ENCODE peak calls at places on chromosomes 13 and 19, in eight cellular contexts. J is GM12891; M is AG08396; I is A549; Q is SJSA1; S is stimulated activated CD4-positive, alpha-beta T cell treated with anti-CD3 and anti-CD28 coated beads, Interleukin-1b, Interleukin-23, amount 100 ng/mL, for 48 hours; D is PC-3; F is heart left ventricle. W is an unnamed sample.

GRCh38 chr19:4194353-4194752 is 11.9 kb downstream of the ANKRD24 start:
- DNase-seq in J (no peak), S (no peak), I (no peak), M (no peak), Q (no peak), D (no peak), F (no peak), W (no peak)

GRCh38 chr13:111950697-111951096 is 116.3 kb upstream of the SOX1 start:
- DNase-seq in S (no peak), D (no peak), Q (no peak), I (no peak), J (no peak), M (no peak), F (no peak), W (no peak)

GRCh38 chr13:83955011-83955410 is 72.7 kb upstream of the SLITRK1 start:
- DNase-seq in I (no peak), D (no peak), S (no peak), M (no peak), Q (no peak), F (no peak), J (no peak), W (no peak)

GRCh38 chr13:87889241-87889640 is 218.1 kb downstream of the SLITRK5 start:
- DNase-seq in F (no peak), I (no peak), Q (no peak), J (no peak), M (no peak), S (no peak), D (no peak), W (no peak)

GRCh38 chr13:91185294-91185863 is 162.1 kb upstream of the MIR17HG start:
- DNase-seq in I (peak; percentile 15), D (peak; percentile 54), J (no peak), M (no peak), F (no peak), Q (no peak), S (no peak), W (peak; percentile 50)

GRCh38 chr19:11479470-11480080 is 1.3 kb downstream of the ELAVL3 start:
- DNase-seq in M (peak; percentile 60), D (no peak), F (no peak), J (no peak), I (no peak), Q (no peak), S (peak; percentile 60), W (no peak)

GRCh38 chr13:73924607-73925006 is 209.6 kb downstream of the KLF12 start:
- DNase-seq in D (no peak), F (no peak), S (no peak), I (no peak), Q (no peak), M (no peak), J (no peak), W (no peak)

GRCh38 chr19:10553943-10554381 is 10.3 kb downstream of the ATG4D start:
- DNase-seq in S (peak; percentile 31), D (no peak), I (no peak), M (no peak), Q (no peak), F (no peak), J (peak; percentile 79), W (no peak)

GRCh38 chr19:2462635-2463421 is 6.1 kb upstream of the LMNB2 start:
- DNase-seq in I (peak; percentile 96), F (peak; percentile 90), J (no peak), S (no peak), Q (peak; percentile 96), D (peak; percentile 95), M (peak; percentile 92), W (peak; percentile 91)

GRCh38 chr19:58361900-58362271 is 665 bp downstream of the ZNF497 start:
- DNase-seq in F (no peak), Q (no peak), I (peak; percentile 82), D (peak; percentile 36), M (peak; percentile 70), S (peak; percentile 68), J (peak; percentile 68), W (peak; percentile 60)

GRCh38 chr13:102039264-102039663 is 362.6 kb downstream of the FGF14 start:
- DNase-seq in J (no peak), S (no peak), F (peak; percentile 35), D (no peak), Q (no peak), M (no peak), I (no peak), W (no peak)

GRCh38 chr13:26895808-26896466 is 135.4 kb upstream of the GPR12 start:
- DNase-seq in J (no peak), Q (no peak), D (no peak), M (no peak), I (no peak), S (no peak), F (no peak), W (no peak)

GRCh38 chr19:44635581-44636438 is 7.9 kb upstream of the PVR start:
- DNase-seq in Q (peak; percentile 46), F (no peak), S (no peak), J (no peak), M (no peak), D (peak; percentile 64), I (no peak), W (peak; percentile 57)

GRCh38 chr13:64534302-64534701 is 2695.8 kb downstream of the PCDH9 start:
- DNase-seq in S (no peak), M (no peak), F (no peak), I (no peak), J (no peak), D (no peak), Q (no peak), W (no peak)

GRCh38 chr13:110353339-110353977 is 46.4 kb downstream of the COL4A2 start:
- DNase-seq in M (no peak), F (no peak), D (no peak), S (no peak), J (no peak), Q (no peak), I (no peak), W (no peak)

GRCh38 chr13:108104736-108105135 is 110.6 kb downstream of the LIG4 start:
- DNase-seq in J (no peak), F (no peak), D (no peak), Q (no peak), I (no peak), S (no peak), M (no peak), W (no peak)

GRCh38 chr19:19822148-19822429 is 539 bp upstream of the ZNF506 start:
- DNase-seq in S (no peak), Q (no peak), I (no peak), J (no peak), D (no peak), M (no peak), F (no peak), W (no peak)

GRCh38 chr19:2569596-2570465 is 93.9 kb downstream of the GADD45B start:
- DNase-seq in M (no peak), J (no peak), Q (no peak), I (no peak), S (no peak), D (no peak), F (no peak), W (no peak)

GRCh38 chr19:29662604-29663404 is 2.5 kb upstream of the PLEKHF1 start:
- DNase-seq in D (peak; percentile 70), F (peak; percentile 68), Q (peak; percentile 81), M (peak; percentile 92), J (no peak), I (peak; percentile 33), S (peak; percentile 61), W (peak; percentile 75)

GRCh38 chr13:66375756-66376155 is 854.4 kb downstream of the PCDH9 start:
- DNase-seq in D (no peak), F (no peak), I (no peak), M (no peak), S (no peak), Q (no peak), J (no peak), W (no peak)

GRCh38 chr13:112510002-112510780 is 77.8 kb downstream of the TUBGCP3 start:
- DNase-seq in S (no peak), F (no peak), M (peak; percentile 81), J (no peak), D (peak; percentile 55), I (peak; percentile 72), Q (peak; percentile 37), W (peak; percentile 59)

W was measured in kidney tubule cell.